ENCODE peak calls at places on chromosomes 13 and 19, in four cellular contexts. One of them, this sample, is unnamed. For H3K36me3, the result is how much of the 10 kb centered on the place peaks cover.

GRCh38 chr13:95833713-95834112 is 156.8 kb downstream of the DNAJC3 start:
- DNase-seq in hepatocyte: no peak
- DNase-seq in heart left ventricle: no peak
- DNase-seq in body of pancreas: no peak
- DNase-seq in this sample: no peak

GRCh38 chr19:13401388-13401787 is 104.9 kb downstream of the CACNA1A start:
- DNase-seq in hepatocyte: no peak
- DNase-seq in heart left ventricle: no peak
- DNase-seq in body of pancreas: no peak
- DNase-seq in this sample: no peak

GRCh38 chr13:101570410-101570809 is 117.9 kb downstream of the ITGBL1 start:
- DNase-seq in hepatocyte: no peak
- DNase-seq in heart left ventricle: no peak
- DNase-seq in body of pancreas: no peak
- DNase-seq in this sample: no peak

GRCh38 chr13:113052206-113052605 is 53.4 kb upstream of the F7 start:
- DNase-seq in hepatocyte: no peak
- DNase-seq in heart left ventricle: no peak
- DNase-seq in body of pancreas: no peak
- DNase-seq in this sample: no peak

GRCh38 chr19:52637718-52638585 is at the start of gene ZNF83:
- DNase-seq in hepatocyte: peak
- DNase-seq in heart left ventricle: peak
- DNase-seq in body of pancreas: peak
- DNase-seq in this sample: peak

GRCh38 chr19:57028804-57029525 is 90.8 kb upstream of the USP29 start:
- DNase-seq in hepatocyte: no peak
- DNase-seq in heart left ventricle: no peak
- DNase-seq in body of pancreas: no peak
- DNase-seq in this sample: no peak

GRCh38 chr19:14632286-14632685 is 42.4 kb downstream of the ADGRE3 start:
- DNase-seq in hepatocyte: no peak
- DNase-seq in heart left ventricle: no peak
- DNase-seq in body of pancreas: no peak
- DNase-seq in this sample: no peak

GRCh38 chr13:19781526-19781925 is 1.2 kb downstream of the PSPC1 start:
- DNase-seq in hepatocyte: no peak
- DNase-seq in heart left ventricle: no peak
- DNase-seq in body of pancreas: no peak
- DNase-seq in this sample: no peak

GRCh38 chr13:97030705-97031452 is 36.6 kb upstream of the OXGR1 start:
- DNase-seq in hepatocyte: peak
- DNase-seq in heart left ventricle: no peak
- DNase-seq in body of pancreas: no peak
- DNase-seq in this sample: no peak

GRCh38 chr19:34963531-34964406 is at the start of gene ZNF792:
- DNase-seq in hepatocyte: peak
- DNase-seq in heart left ventricle: peak
- DNase-seq in body of pancreas: peak
- DNase-seq in this sample: peak

GRCh38 chr13:41588899-41589298 is 131.5 kb downstream of the RGCC start:
- DNase-seq in hepatocyte: no peak
- DNase-seq in heart left ventricle: no peak
- DNase-seq in body of pancreas: no peak
- DNase-seq in this sample: no peak

GRCh38 chr19:3132971-3133792 is 2.7 kb upstream of the GNA15 start:
- DNase-seq in hepatocyte: no peak
- DNase-seq in heart left ventricle: peak
- DNase-seq in body of pancreas: peak
- DNase-seq in this sample: no peak

GRCh38 chr13:28423010-28423409 is 71.9 kb downstream of the FLT1 start:
- DNase-seq in hepatocyte: no peak
- DNase-seq in heart left ventricle: peak
- DNase-seq in body of pancreas: peak
- DNase-seq in this sample: no peak

GRCh38 chr19:18097217-18097992 is at the start of gene MAST3:
- DNase-seq in hepatocyte: peak
- DNase-seq in heart left ventricle: peak
- DNase-seq in body of pancreas: peak
- DNase-seq in this sample: peak

GRCh38 chr13:46830405-46831005 is 33.5 kb upstream of the ESD start:
- DNase-seq in hepatocyte: no peak
- DNase-seq in heart left ventricle: no peak
- DNase-seq in body of pancreas: no peak
- DNase-seq in this sample: no peak

GRCh38 chr13:96431044-96431581 is 341.2 kb downstream of the HS6ST3 start:
- DNase-seq in hepatocyte: no peak
- DNase-seq in heart left ventricle: no peak
- DNase-seq in body of pancreas: no peak
- DNase-seq in this sample: no peak

GRCh38 chr13:79522583-79522982 is 41.6 kb downstream of the NDFIP2 start:
- DNase-seq in hepatocyte: no peak
- DNase-seq in heart left ventricle: no peak
- DNase-seq in body of pancreas: no peak
- DNase-seq in this sample: no peak

GRCh38 chr19:12521996-12522395 is 29.3 kb downstream of the ZNF564 start:
- DNase-seq in hepatocyte: no peak
- DNase-seq in heart left ventricle: no peak
- DNase-seq in body of pancreas: no peak
- DNase-seq in this sample: no peak

GRCh38 chr13:28355822-28356371 is 139.0 kb downstream of the FLT1 start:
- DNase-seq in hepatocyte: peak
- DNase-seq in heart left ventricle: no peak
- DNase-seq in body of pancreas: no peak
- DNase-seq in this sample: no peak

GRCh38 chr13:64164435-64164834 is 2748.8 kb upstream of the PCDH20 start:
- DNase-seq in hepatocyte: no peak
- DNase-seq in heart left ventricle: no peak
- DNase-seq in body of pancreas: no peak
- DNase-seq in this sample: no peak

GRCh38 chr13:100652510-100652909 is 22.1 kb downstream of the TMTC4 start:
- DNase-seq in hepatocyte: no peak
- DNase-seq in heart left ventricle: no peak
- DNase-seq in body of pancreas: no peak
- DNase-seq in this sample: no peak

DNA sequence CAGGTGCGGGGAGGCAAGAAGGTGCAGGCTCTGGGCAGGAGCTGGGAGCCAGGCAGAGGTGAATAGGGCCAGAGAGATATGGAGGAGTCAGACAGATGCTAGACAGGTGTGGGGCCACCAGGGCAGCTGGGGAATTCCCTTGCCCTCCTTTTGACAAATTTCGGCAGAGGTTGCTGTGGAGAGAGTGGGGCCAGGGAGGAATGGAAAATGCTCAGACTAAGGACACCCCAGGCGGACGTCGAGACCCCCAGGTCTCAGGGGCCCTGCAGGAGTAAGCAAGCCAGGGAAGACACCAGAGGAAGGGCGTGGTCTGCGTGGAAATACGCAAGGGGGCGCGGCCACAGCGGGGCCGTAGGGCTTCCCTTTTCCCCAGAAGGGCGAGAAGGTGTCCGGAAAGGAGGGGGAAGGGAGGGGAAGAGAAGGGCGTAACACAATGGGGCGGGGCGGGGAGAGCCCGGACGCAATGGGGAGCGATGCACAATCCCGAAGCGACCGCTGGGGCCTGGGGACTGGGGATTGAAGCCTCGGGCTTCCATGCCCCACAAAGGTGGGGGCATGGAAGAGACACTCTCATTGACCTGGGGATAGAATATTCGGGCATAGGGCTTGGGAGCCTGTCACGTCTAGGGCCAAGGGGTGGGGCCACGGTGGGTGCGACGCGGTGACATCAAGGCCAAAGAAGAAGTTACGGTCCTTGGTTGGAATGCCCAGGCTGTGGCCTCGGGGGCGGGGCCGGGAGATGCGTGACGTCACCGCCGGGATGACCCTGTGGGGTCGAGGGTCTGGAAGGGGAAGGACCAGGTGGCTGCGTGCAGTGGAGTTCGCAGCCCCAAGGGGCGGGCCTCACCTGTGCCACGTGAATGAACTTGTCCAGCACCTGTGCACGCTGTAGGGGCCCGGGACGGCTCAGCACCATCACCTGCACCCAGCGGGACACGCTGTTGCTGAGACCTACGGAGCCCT is 8.2 kb downstream of the RASGRP4 start:
- DNase-seq in hepatocyte: peak
- DNase-seq in heart left ventricle: peak
- DNase-seq in body of pancreas: peak
- DNase-seq in this sample: no peak
- TF ChIP-seq CTCF in hepatocyte: no peak
- TF ChIP-seq CTCF in heart left ventricle: no peak
- TF ChIP-seq CTCF in body of pancreas: no peak
- TF ChIP-seq CTCF in this sample: no peak

GRCh38 chr13:25778808-25779207 is 273.0 kb downstream of the SHISA2 start:
- DNase-seq in hepatocyte: no peak
- DNase-seq in heart left ventricle: no peak
- DNase-seq in body of pancreas: no peak
- DNase-seq in this sample: no peak

GRCh38 chr13:25775986-25776385 is 275.8 kb downstream of the SHISA2 start:
- DNase-seq in hepatocyte: no peak
- DNase-seq in heart left ventricle: no peak
- DNase-seq in body of pancreas: no peak
- DNase-seq in this sample: no peak

GRCh38 chr13:25776722-25777121 is 275.1 kb downstream of the SHISA2 start:
- DNase-seq in hepatocyte: no peak
- DNase-seq in heart left ventricle: no peak
- DNase-seq in body of pancreas: no peak
- DNase-seq in this sample: no peak

GRCh38 chr13:25777509-25777908 is 274.3 kb downstream of the SHISA2 start:
- DNase-seq in hepatocyte: no peak
- DNase-seq in heart left ventricle: no peak
- DNase-seq in body of pancreas: no peak
- DNase-seq in this sample: no peak

DNA sequence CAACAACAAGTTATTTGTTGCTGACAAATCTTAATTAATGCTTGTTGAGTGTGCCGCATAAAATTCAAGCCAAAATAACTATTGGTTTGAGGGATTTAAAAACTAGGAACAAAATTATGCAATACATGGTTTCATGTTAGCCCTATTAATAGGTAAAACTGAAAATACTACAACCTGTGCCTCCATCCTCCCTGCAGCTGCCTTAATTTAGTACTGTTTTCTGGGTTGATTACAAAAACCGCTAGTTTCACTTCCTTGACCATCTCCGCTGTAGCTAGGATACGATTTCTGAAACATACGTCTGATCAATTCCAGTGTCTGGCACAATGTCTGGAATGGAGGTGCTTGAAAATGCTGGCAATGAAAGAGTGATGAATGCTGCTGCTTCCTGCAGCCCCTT is 273.5 kb downstream of the SHISA2 start:
- DNase-seq in hepatocyte: no peak
- DNase-seq in heart left ventricle: no peak
- DNase-seq in body of pancreas: no peak
- DNase-seq in this sample: no peak
- H3K4me3 ChIP-seq in hepatocyte: no peak
- H3K4me3 ChIP-seq in heart left ventricle: no peak
- H3K4me3 ChIP-seq in body of pancreas: no peak
- H3K4me3 ChIP-seq in this sample: no peak

DNA sequence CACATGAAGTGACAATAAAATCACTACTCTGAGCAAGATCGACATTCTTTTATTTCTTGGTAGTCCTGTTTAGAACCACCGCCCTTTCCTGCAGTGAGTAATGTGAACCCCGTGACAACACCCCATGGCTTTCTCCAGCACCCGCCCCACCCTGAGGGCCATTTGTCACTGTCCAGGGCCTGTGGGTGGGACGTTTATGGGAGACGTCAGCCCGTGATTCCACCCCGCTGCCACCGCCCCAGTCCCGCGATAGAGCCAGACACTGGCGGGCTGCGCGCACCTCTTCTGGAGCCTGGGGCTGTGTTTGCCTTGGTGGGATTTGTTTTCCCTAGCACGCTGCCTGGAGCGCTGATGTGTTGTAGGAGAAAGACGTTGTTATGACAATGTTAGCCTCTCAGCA is 263.7 kb downstream of the TEX29 start:
- DNase-seq in hepatocyte: no peak
- DNase-seq in heart left ventricle: no peak
- DNase-seq in body of pancreas: no peak
- DNase-seq in this sample: no peak
- H3K36me3 ChIP-seq in hepatocyte: under half
- H3K36me3 ChIP-seq in heart left ventricle: under half
- H3K36me3 ChIP-seq in body of pancreas: under half
- H3K36me3 ChIP-seq in this sample: under half

GRCh38 chr13:43265028-43265427 is 241.6 kb downstream of the DNAJC15 start:
- DNase-seq in hepatocyte: no peak
- DNase-seq in heart left ventricle: no peak
- DNase-seq in body of pancreas: no peak
- DNase-seq in this sample: no peak

GRCh38 chr13:43266953-43267615 is 243.7 kb downstream of the DNAJC15 start:
- DNase-seq in hepatocyte: no peak
- DNase-seq in heart left ventricle: no peak
- DNase-seq in body of pancreas: no peak
- DNase-seq in this sample: no peak

GRCh38 chr13:43264460-43264859 is 241.1 kb downstream of the DNAJC15 start:
- DNase-seq in hepatocyte: no peak
- DNase-seq in heart left ventricle: no peak
- DNase-seq in body of pancreas: no peak
- DNase-seq in this sample: no peak

GRCh38 chr13:43261018-43261417 is 237.6 kb downstream of the DNAJC15 start:
- DNase-seq in hepatocyte: no peak
- DNase-seq in heart left ventricle: no peak
- DNase-seq in body of pancreas: no peak
- DNase-seq in this sample: no peak

GRCh38 chr13:43263047-43263446 is 239.7 kb downstream of the DNAJC15 start:
- DNase-seq in hepatocyte: peak
- DNase-seq in heart left ventricle: no peak
- DNase-seq in body of pancreas: no peak
- DNase-seq in this sample: no peak
- TF ChIP-seq CTCF in hepatocyte: no peak
- TF ChIP-seq CTCF in heart left ventricle: no peak
- TF ChIP-seq CTCF in body of pancreas: no peak
- TF ChIP-seq CTCF in this sample: no peak

This sample was measured in uterus.